ENCODE peak calls at places on chromosomes 6 and 20, in six cellular contexts. One of them, this sample, is unnamed.

GRCh38 chr6:36676142-36677058 is 2.1 kb upstream of the CDKN1A start:
- DNase-seq in activated CD8-positive, alpha-beta T cell treated with anti-CD3 and anti-CD28 coated beads for 36 hours: no peak
- DNase-seq in Panc1: no peak
- DNase-seq in ovary: no peak
- DNase-seq in non-pigmented ciliary epithelial cell: no peak
- DNase-seq in renal cortical epithelial cell: no peak
- DNase-seq in this sample: no peak

GRCh38 chr6:68071740-68072139 is 563.3 kb upstream of the ADGRB3 start:
- DNase-seq in activated CD8-positive, alpha-beta T cell treated with anti-CD3 and anti-CD28 coated beads for 36 hours: no peak
- DNase-seq in Panc1: no peak
- DNase-seq in ovary: no peak
- DNase-seq in non-pigmented ciliary epithelial cell: no peak
- DNase-seq in renal cortical epithelial cell: no peak
- DNase-seq in this sample: no peak

GRCh38 chr6:144346719-144347446 is 61.7 kb downstream of the UTRN start:
- DNase-seq in activated CD8-positive, alpha-beta T cell treated with anti-CD3 and anti-CD28 coated beads for 36 hours: no peak
- DNase-seq in Panc1: no peak
- DNase-seq in ovary: no peak
- DNase-seq in non-pigmented ciliary epithelial cell: peak; percentile 59
- DNase-seq in renal cortical epithelial cell: peak; percentile 81
- DNase-seq in this sample: peak; percentile 82

GRCh38 chr20:15642676-15643075 is 930.6 kb downstream of the KIF16B start:
- DNase-seq in activated CD8-positive, alpha-beta T cell treated with anti-CD3 and anti-CD28 coated beads for 36 hours: no peak
- DNase-seq in Panc1: no peak
- DNase-seq in ovary: no peak
- DNase-seq in non-pigmented ciliary epithelial cell: no peak
- DNase-seq in renal cortical epithelial cell: no peak
- DNase-seq in this sample: no peak

GRCh38 chr6:156167289-156168076 is 609.7 kb upstream of the ARID1B start:
- DNase-seq in activated CD8-positive, alpha-beta T cell treated with anti-CD3 and anti-CD28 coated beads for 36 hours: no peak
- DNase-seq in Panc1: no peak
- DNase-seq in ovary: peak; percentile 42
- DNase-seq in non-pigmented ciliary epithelial cell: no peak
- DNase-seq in renal cortical epithelial cell: no peak
- DNase-seq in this sample: no peak

GRCh38 chr6:5506575-5506974 is 245.3 kb downstream of the FARS2 start:
- DNase-seq in activated CD8-positive, alpha-beta T cell treated with anti-CD3 and anti-CD28 coated beads for 36 hours: no peak
- DNase-seq in Panc1: no peak
- DNase-seq in ovary: no peak
- DNase-seq in non-pigmented ciliary epithelial cell: no peak
- DNase-seq in renal cortical epithelial cell: peak; percentile 43
- DNase-seq in this sample: no peak

GRCh38 chr6:56677559-56677958 is 34.9 kb upstream of the DST start:
- DNase-seq in activated CD8-positive, alpha-beta T cell treated with anti-CD3 and anti-CD28 coated beads for 36 hours: no peak
- DNase-seq in Panc1: no peak
- DNase-seq in ovary: no peak
- DNase-seq in non-pigmented ciliary epithelial cell: no peak
- DNase-seq in renal cortical epithelial cell: no peak
- DNase-seq in this sample: peak; percentile 49

GRCh38 chr20:49880177-49880576 is 35.2 kb downstream of the SPATA2 start:
- DNase-seq in activated CD8-positive, alpha-beta T cell treated with anti-CD3 and anti-CD28 coated beads for 36 hours: no peak
- DNase-seq in Panc1: no peak
- DNase-seq in ovary: no peak
- DNase-seq in non-pigmented ciliary epithelial cell: no peak
- DNase-seq in renal cortical epithelial cell: no peak
- DNase-seq in this sample: no peak

GRCh38 chr20:48332555-48332954 is 495.2 kb downstream of the PREX1 start:
- DNase-seq in activated CD8-positive, alpha-beta T cell treated with anti-CD3 and anti-CD28 coated beads for 36 hours: no peak
- DNase-seq in Panc1: no peak
- DNase-seq in ovary: no peak
- DNase-seq in non-pigmented ciliary epithelial cell: no peak
- DNase-seq in renal cortical epithelial cell: peak; percentile 59
- DNase-seq in this sample: no peak

GRCh38 chr6:44217332-44218143 is 812 bp downstream of the MYMX start:
- DNase-seq in activated CD8-positive, alpha-beta T cell treated with anti-CD3 and anti-CD28 coated beads for 36 hours: no peak
- DNase-seq in Panc1: no peak
- DNase-seq in ovary: peak; percentile 45
- DNase-seq in non-pigmented ciliary epithelial cell: no peak
- DNase-seq in renal cortical epithelial cell: peak; percentile 59
- DNase-seq in this sample: no peak

GRCh38 chr6:149015877-149016525 is 269.2 kb downstream of the UST start:
- DNase-seq in activated CD8-positive, alpha-beta T cell treated with anti-CD3 and anti-CD28 coated beads for 36 hours: no peak
- DNase-seq in Panc1: no peak
- DNase-seq in ovary: no peak
- DNase-seq in non-pigmented ciliary epithelial cell: no peak
- DNase-seq in renal cortical epithelial cell: no peak
- DNase-seq in this sample: no peak

GRCh38 chr6:16239090-16239797 is 857 bp downstream of the GMPR start:
- DNase-seq in activated CD8-positive, alpha-beta T cell treated with anti-CD3 and anti-CD28 coated beads for 36 hours: peak; percentile 39
- DNase-seq in Panc1: no peak
- DNase-seq in ovary: peak; percentile 63
- DNase-seq in non-pigmented ciliary epithelial cell: no peak
- DNase-seq in renal cortical epithelial cell: peak; percentile 83
- DNase-seq in this sample: no peak

GRCh38 chr6:56714982-56715456 is 72.3 kb upstream of the DST start:
- DNase-seq in activated CD8-positive, alpha-beta T cell treated with anti-CD3 and anti-CD28 coated beads for 36 hours: no peak
- DNase-seq in Panc1: no peak
- DNase-seq in ovary: no peak
- DNase-seq in non-pigmented ciliary epithelial cell: peak; percentile 72
- DNase-seq in renal cortical epithelial cell: peak; percentile 100
- DNase-seq in this sample: peak; percentile 71

GRCh38 chr6:133587841-133588240 is 301.1 kb upstream of the TCF21 start:
- DNase-seq in activated CD8-positive, alpha-beta T cell treated with anti-CD3 and anti-CD28 coated beads for 36 hours: no peak
- DNase-seq in Panc1: no peak
- DNase-seq in ovary: no peak
- DNase-seq in non-pigmented ciliary epithelial cell: peak; percentile 38
- DNase-seq in renal cortical epithelial cell: no peak
- DNase-seq in this sample: no peak

GRCh38 chr6:81792826-81793225 is 40.3 kb upstream of the TENT5A start:
- DNase-seq in activated CD8-positive, alpha-beta T cell treated with anti-CD3 and anti-CD28 coated beads for 36 hours: no peak
- DNase-seq in Panc1: no peak
- DNase-seq in ovary: no peak
- DNase-seq in non-pigmented ciliary epithelial cell: no peak
- DNase-seq in renal cortical epithelial cell: peak; percentile 65
- DNase-seq in this sample: no peak

GRCh38 chr6:87118054-87118453 is 23.1 kb upstream of the CGA start:
- DNase-seq in activated CD8-positive, alpha-beta T cell treated with anti-CD3 and anti-CD28 coated beads for 36 hours: no peak
- DNase-seq in Panc1: no peak
- DNase-seq in ovary: no peak
- DNase-seq in non-pigmented ciliary epithelial cell: no peak
- DNase-seq in renal cortical epithelial cell: peak; percentile 34
- DNase-seq in this sample: no peak

GRCh38 chr6:35046862-35047261 is 94.3 kb downstream of the TCP11 start:
- DNase-seq in activated CD8-positive, alpha-beta T cell treated with anti-CD3 and anti-CD28 coated beads for 36 hours: no peak
- DNase-seq in Panc1: no peak
- DNase-seq in ovary: no peak
- DNase-seq in non-pigmented ciliary epithelial cell: no peak
- DNase-seq in renal cortical epithelial cell: peak; percentile 54
- DNase-seq in this sample: no peak

GRCh38 chr6:45423111-45423900 is 45.6 kb upstream of the SUPT3H start:
- DNase-seq in activated CD8-positive, alpha-beta T cell treated with anti-CD3 and anti-CD28 coated beads for 36 hours: peak; percentile 46
- DNase-seq in Panc1: no peak
- DNase-seq in ovary: peak; percentile 38
- DNase-seq in non-pigmented ciliary epithelial cell: no peak
- DNase-seq in renal cortical epithelial cell: no peak
- DNase-seq in this sample: no peak

GRCh38 chr20:37348643-37349516 is 2.9 kb downstream of the SRC start:
- DNase-seq in activated CD8-positive, alpha-beta T cell treated with anti-CD3 and anti-CD28 coated beads for 36 hours: no peak
- DNase-seq in Panc1: no peak
- DNase-seq in ovary: no peak
- DNase-seq in non-pigmented ciliary epithelial cell: no peak
- DNase-seq in renal cortical epithelial cell: no peak
- DNase-seq in this sample: no peak

GRCh38 chr6:27479319-27480182 is 6.6 kb upstream of the ZNF184 start:
- DNase-seq in activated CD8-positive, alpha-beta T cell treated with anti-CD3 and anti-CD28 coated beads for 36 hours: peak; percentile 86
- DNase-seq in Panc1: peak; percentile 87
- DNase-seq in ovary: peak; percentile 90
- DNase-seq in non-pigmented ciliary epithelial cell: no peak
- DNase-seq in renal cortical epithelial cell: peak; percentile 89
- DNase-seq in this sample: peak; percentile 70

GRCh38 chr6:45718901-45719300 is 296.8 kb downstream of the CLIC5 start:
- DNase-seq in activated CD8-positive, alpha-beta T cell treated with anti-CD3 and anti-CD28 coated beads for 36 hours: no peak
- DNase-seq in Panc1: no peak
- DNase-seq in ovary: no peak
- DNase-seq in non-pigmented ciliary epithelial cell: no peak
- DNase-seq in renal cortical epithelial cell: peak; percentile 35
- DNase-seq in this sample: no peak

GRCh38 chr6:110476046-110476849 is at the start of gene SLC22A16:
- DNase-seq in activated CD8-positive, alpha-beta T cell treated with anti-CD3 and anti-CD28 coated beads for 36 hours: no peak
- DNase-seq in Panc1: no peak
- DNase-seq in ovary: no peak
- DNase-seq in non-pigmented ciliary epithelial cell: no peak
- DNase-seq in renal cortical epithelial cell: no peak
- DNase-seq in this sample: no peak

GRCh38 chr6:90197854-90198496 is 98.7 kb downstream of the BACH2 start:
- DNase-seq in activated CD8-positive, alpha-beta T cell treated with anti-CD3 and anti-CD28 coated beads for 36 hours: peak; percentile 37
- DNase-seq in Panc1: no peak
- DNase-seq in ovary: no peak
- DNase-seq in non-pigmented ciliary epithelial cell: no peak
- DNase-seq in renal cortical epithelial cell: peak; percentile 87
- DNase-seq in this sample: no peak

GRCh38 chr20:49325981-49326380 is 48.1 kb upstream of the ZNFX1 start:
- DNase-seq in activated CD8-positive, alpha-beta T cell treated with anti-CD3 and anti-CD28 coated beads for 36 hours: no peak
- DNase-seq in Panc1: no peak
- DNase-seq in ovary: no peak
- DNase-seq in non-pigmented ciliary epithelial cell: no peak
- DNase-seq in renal cortical epithelial cell: no peak
- DNase-seq in this sample: no peak

GRCh38 chr6:168791916-168792315 is 350.9 kb downstream of the SMOC2 start:
- DNase-seq in activated CD8-positive, alpha-beta T cell treated with anti-CD3 and anti-CD28 coated beads for 36 hours: no peak
- DNase-seq in Panc1: no peak
- DNase-seq in ovary: no peak
- DNase-seq in non-pigmented ciliary epithelial cell: no peak
- DNase-seq in renal cortical epithelial cell: no peak
- DNase-seq in this sample: no peak

GRCh38 chr6:17962436-17963031 is 24.9 kb downstream of the KIF13A start:
- DNase-seq in activated CD8-positive, alpha-beta T cell treated with anti-CD3 and anti-CD28 coated beads for 36 hours: no peak
- DNase-seq in Panc1: no peak
- DNase-seq in ovary: peak; percentile 27
- DNase-seq in non-pigmented ciliary epithelial cell: peak; percentile 91
- DNase-seq in renal cortical epithelial cell: peak; percentile 24
- DNase-seq in this sample: no peak

GRCh38 chr20:35248641-35249475 is 22.4 kb downstream of the MMP24 start:
- DNase-seq in activated CD8-positive, alpha-beta T cell treated with anti-CD3 and anti-CD28 coated beads for 36 hours: no peak
- DNase-seq in Panc1: no peak
- DNase-seq in ovary: no peak
- DNase-seq in non-pigmented ciliary epithelial cell: no peak
- DNase-seq in renal cortical epithelial cell: peak; percentile 11
- DNase-seq in this sample: no peak

GRCh38 chr20:38075161-38075998 is 41.8 kb downstream of the RPRD1B start:
- DNase-seq in activated CD8-positive, alpha-beta T cell treated with anti-CD3 and anti-CD28 coated beads for 36 hours: no peak
- DNase-seq in Panc1: no peak
- DNase-seq in ovary: no peak
- DNase-seq in non-pigmented ciliary epithelial cell: no peak
- DNase-seq in renal cortical epithelial cell: no peak
- DNase-seq in this sample: no peak

GRCh38 chr6:28940294-28940858 is 16.6 kb upstream of the TRIM27 start:
- DNase-seq in activated CD8-positive, alpha-beta T cell treated with anti-CD3 and anti-CD28 coated beads for 36 hours: peak; percentile 73
- DNase-seq in Panc1: no peak
- DNase-seq in ovary: peak; percentile 55
- DNase-seq in non-pigmented ciliary epithelial cell: no peak
- DNase-seq in renal cortical epithelial cell: peak; percentile 57
- DNase-seq in this sample: peak; percentile 76

GRCh38 chr20:62087227-62087626 is 21.5 kb upstream of the TAF4 start:
- DNase-seq in activated CD8-positive, alpha-beta T cell treated with anti-CD3 and anti-CD28 coated beads for 36 hours: no peak
- DNase-seq in Panc1: no peak
- DNase-seq in ovary: no peak
- DNase-seq in non-pigmented ciliary epithelial cell: no peak
- DNase-seq in renal cortical epithelial cell: no peak
- DNase-seq in this sample: no peak

GRCh38 chr6:7401103-7401502 is 11.5 kb downstream of the RIOK1 start:
- DNase-seq in activated CD8-positive, alpha-beta T cell treated with anti-CD3 and anti-CD28 coated beads for 36 hours: no peak
- DNase-seq in Panc1: no peak
- DNase-seq in ovary: no peak
- DNase-seq in non-pigmented ciliary epithelial cell: no peak
- DNase-seq in renal cortical epithelial cell: peak; percentile 82
- DNase-seq in this sample: no peak

GRCh38 chr6:74749211-74750142 is 456.4 kb downstream of the COL12A1 start:
- DNase-seq in activated CD8-positive, alpha-beta T cell treated with anti-CD3 and anti-CD28 coated beads for 36 hours: no peak
- DNase-seq in Panc1: no peak
- DNase-seq in ovary: no peak
- DNase-seq in non-pigmented ciliary epithelial cell: no peak
- DNase-seq in renal cortical epithelial cell: peak; percentile 11
- DNase-seq in this sample: no peak

GRCh38 chr20:20856956-20857355 is 144.5 kb upstream of the RALGAPA2 start:
- DNase-seq in activated CD8-positive, alpha-beta T cell treated with anti-CD3 and anti-CD28 coated beads for 36 hours: no peak
- DNase-seq in Panc1: no peak
- DNase-seq in ovary: no peak
- DNase-seq in non-pigmented ciliary epithelial cell: no peak
- DNase-seq in renal cortical epithelial cell: no peak
- DNase-seq in this sample: no peak

GRCh38 chr6:41967312-41968287 is 26.0 kb upstream of the CCND3 start:
- DNase-seq in activated CD8-positive, alpha-beta T cell treated with anti-CD3 and anti-CD28 coated beads for 36 hours: no peak
- DNase-seq in Panc1: no peak
- DNase-seq in ovary: no peak
- DNase-seq in non-pigmented ciliary epithelial cell: peak; percentile 26
- DNase-seq in renal cortical epithelial cell: peak; percentile 96
- DNase-seq in this sample: peak; percentile 46

GRCh38 chr6:136958168-136958567 is 36.1 kb downstream of the SLC35D3 start:
- DNase-seq in activated CD8-positive, alpha-beta T cell treated with anti-CD3 and anti-CD28 coated beads for 36 hours: no peak
- DNase-seq in Panc1: no peak
- DNase-seq in ovary: no peak
- DNase-seq in non-pigmented ciliary epithelial cell: no peak
- DNase-seq in renal cortical epithelial cell: no peak
- DNase-seq in this sample: no peak

GRCh38 chr6:21001736-21002135 is 467.5 kb downstream of the CDKAL1 start:
- DNase-seq in activated CD8-positive, alpha-beta T cell treated with anti-CD3 and anti-CD28 coated beads for 36 hours: no peak
- DNase-seq in Panc1: no peak
- DNase-seq in ovary: no peak
- DNase-seq in non-pigmented ciliary epithelial cell: no peak
- DNase-seq in renal cortical epithelial cell: no peak
- DNase-seq in this sample: no peak

This sample was measured in SW 1271.